ENCODE peak calls at places on chromosomes 2 and 18, in four cellular contexts. A, H, S and C are unnamed samples.

GRCh38 chr2:4903676-4904348 is 788.4 kb upstream of the SOX11 start:
- DNase-seq in A (no peak), H (no peak), S (no peak), C (no peak)

GRCh38 chr2:163348843-163349395 is 386.9 kb downstream of the FIGN start:
- DNase-seq in A (no peak), H (no peak), S (peak), C (peak)

GRCh38 chr18:58496231-58496630 is 132.7 kb downstream of the ALPK2 start:
- DNase-seq in A (no peak), H (no peak), S (peak), C (no peak)

GRCh38 chr18:11149441-11150270 is at the start of gene PIEZO2:
- DNase-seq in A (peak), H (peak), S (peak), C (peak)

GRCh38 chr18:4333043-4333442 is 122.1 kb downstream of the DLGAP1 start:
- DNase-seq in A (no peak), H (no peak), S (no peak), C (no peak)

GRCh38 chr2:240436626-240437180 is 1.2 kb downstream of the GPC1 start:
- DNase-seq in A (peak), H (no peak), S (peak), C (peak)

GRCh38 chr2:240410808-240411207 is 24.7 kb upstream of the GPC1 start:
- DNase-seq in A (no peak), H (peak), S (no peak), C (no peak)

GRCh38 chr2:28982381-28982950 is 1.4 kb downstream of the TOGARAM2 start:
- DNase-seq in A (no peak), H (no peak), S (no peak), C (peak)

GRCh38 chr2:38164881-38165280 is 88.9 kb upstream of the CYP1B1 start:
- DNase-seq in A (no peak), H (no peak), S (no peak), C (no peak)

GRCh38 chr2:179410552-179411356 is 146.1 kb upstream of the SESTD1 start:
- DNase-seq in A (no peak), H (no peak), S (peak), C (peak)
- TF ChIP-seq CTCF in A (peak), H (peak), S (peak), C (peak)

GRCh38 chr2:189698020-189698887 is 23.8 kb downstream of the ANKAR start:
- DNase-seq in A (no peak), H (no peak), S (peak), C (peak)
- H3K4me3 ChIP-seq in A (no peak), H (no peak), S (no peak), C (no peak)

GRCh38 chr2:103986001-103986400 is 867.9 kb upstream of the POU3F3 start:
- DNase-seq in A (no peak), H (no peak), S (no peak), C (no peak)

DNA sequence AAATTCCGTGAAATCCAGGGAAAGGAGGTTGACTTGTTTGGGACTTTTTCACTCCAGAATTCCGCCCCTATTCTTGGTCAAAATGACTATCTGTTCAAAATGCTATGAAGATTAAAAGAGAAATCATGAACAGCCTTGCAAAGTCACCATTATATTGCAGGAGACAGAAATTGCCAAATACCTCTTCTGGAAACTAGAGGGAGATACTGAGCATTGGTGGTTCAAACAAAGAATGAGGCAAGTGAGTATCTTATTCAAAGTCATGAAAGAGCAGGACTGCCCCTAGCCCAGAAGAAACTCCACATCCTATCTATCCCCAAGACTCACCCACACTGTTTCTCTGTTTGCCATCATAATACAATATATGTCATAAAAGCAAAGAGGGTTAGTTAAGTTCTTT is 862.3 kb upstream of the POU3F3 start:
- DNase-seq in A (no peak), H (no peak), S (no peak), C (no peak)
- TF ChIP-seq CTCF in A (no peak), H (no peak), S (no peak), C (no peak)

GRCh38 chr18:50994031-50994430 is 26.2 kb downstream of the ELAC1 start:
- DNase-seq in A (no peak), H (no peak), S (no peak), C (no peak)
- H3K4me3 ChIP-seq in A (no peak), H (no peak), S (no peak), C (no peak)

DNA sequence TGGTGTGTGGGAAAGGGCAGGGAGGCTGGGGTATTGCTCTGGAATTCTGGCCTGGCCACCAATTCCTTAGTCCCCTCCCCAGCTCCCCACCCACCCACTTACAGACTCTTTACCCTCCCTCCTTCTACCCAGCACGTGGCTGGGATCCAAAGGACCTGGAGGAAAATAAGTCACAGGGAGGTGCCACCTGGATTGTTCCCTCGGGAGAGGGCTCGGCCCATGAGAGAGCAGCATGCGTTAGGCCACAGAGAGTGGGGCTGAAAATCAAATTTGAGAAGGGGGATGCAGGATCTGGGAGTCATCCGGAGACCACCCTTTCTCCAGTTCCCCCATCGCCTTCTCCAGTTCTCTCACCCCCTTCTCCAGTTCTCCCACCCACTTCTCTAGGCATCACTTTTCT is 3.0 kb downstream of the ASPRV1 start:
- DNase-seq in A (no peak), H (no peak), S (no peak), C (no peak)
- TF ChIP-seq CTCF in A (no peak), H (no peak), S (no peak), C (no peak)

DNA sequence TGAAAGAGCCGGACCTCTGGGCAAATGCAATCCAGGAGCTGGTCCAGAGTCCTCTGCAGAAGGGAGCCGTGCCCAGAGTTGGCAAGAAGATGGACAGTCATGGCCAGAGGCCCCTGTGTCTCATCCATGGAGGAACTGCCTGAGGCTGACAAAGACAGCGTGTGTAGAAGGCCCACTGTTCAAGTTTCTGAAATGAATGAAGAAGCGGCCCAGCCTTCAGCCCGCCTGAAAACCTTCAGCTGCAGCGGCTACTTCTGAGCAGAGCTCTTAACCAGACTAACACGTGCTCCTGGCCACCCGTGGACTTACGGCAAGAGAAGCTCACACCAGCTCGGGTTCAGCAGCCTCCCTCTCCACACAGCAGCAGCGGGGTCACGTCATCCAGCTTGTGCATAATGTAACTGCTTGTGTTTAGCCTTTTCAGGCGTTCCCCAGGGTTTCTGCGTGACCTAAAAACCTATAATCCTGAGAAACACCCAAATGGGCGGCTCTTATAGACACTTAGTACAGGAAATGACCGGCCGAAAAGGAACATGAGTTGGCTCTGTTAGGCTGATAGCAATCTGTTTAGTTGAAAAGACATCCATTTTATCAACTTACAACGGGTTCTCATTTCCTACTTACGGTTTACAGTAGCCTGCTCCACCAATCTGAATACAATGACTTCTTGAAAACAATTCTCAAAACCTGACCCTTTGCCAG is at the start of gene FAM124B:
- DNase-seq in A (peak), H (no peak), S (peak), C (peak)
- H3K4me3 ChIP-seq in A (peak), H (peak), S (no peak), C (peak)

GRCh38 chr2:174051741-174052638 is 86.8 kb upstream of the SP3 start:
- DNase-seq in A (no peak), H (no peak), S (peak), C (peak)
- TF ChIP-seq CTCF in A (no peak), H (no peak), S (peak), C (peak)

GRCh38 chr2:65661980-65662653 is 229.7 kb upstream of the SPRED2 start:
- DNase-seq in A (no peak), H (no peak), S (peak), C (peak)
- H3K4me3 ChIP-seq in A (no peak), H (peak), S (no peak), C (no peak)